ENCODE peak calls at places on chromosome 11, in five cellular contexts. Y, M, F, O and K are unnamed samples.

GRCh38 chr11:2792376-2793250 is 92.8 kb upstream of the KCNQ1OT1 start:
- DNase-seq in Y (no peak), M (peak; percentile 31), F (no peak), O (no peak), K (no peak)

GRCh38 chr11:120344302-120345004 is 8.2 kb downstream of the ARHGEF12 start:
- DNase-seq in Y (no peak), M (no peak), F (peak; percentile 58), O (no peak), K (peak; percentile 64)

GRCh38 chr11:34825670-34826383 is 90.4 kb downstream of the APIP start:
- DNase-seq in Y (no peak), M (no peak), F (no peak), O (no peak), K (no peak)

GRCh38 chr11:83252941-83253340 is 33.2 kb downstream of the CCDC90B start:
- DNase-seq in Y (no peak), M (no peak), F (no peak), O (no peak), K (no peak)

GRCh38 chr11:70303070-70303469 is 32.6 kb downstream of the PPFIA1 start:
- DNase-seq in Y (no peak), M (no peak), F (peak; percentile 87), O (no peak), K (no peak)

GRCh38 chr11:34926101-34926830 is 9.8 kb downstream of the PDHX start:
- DNase-seq in Y (peak; percentile 34), M (no peak), F (peak; percentile 65), O (peak; percentile 54), K (peak; percentile 76)

GRCh38 chr11:131917634-131918384 is 547.4 kb downstream of the NTM start:
- DNase-seq in Y (no peak), M (no peak), F (no peak), O (no peak), K (no peak)

GRCh38 chr11:62805991-62806441 is 776 bp upstream of the NXF1 start:
- DNase-seq in Y (peak; percentile 37), M (no peak), F (no peak), O (no peak), K (peak; percentile 17)

GRCh38 chr11:115317428-115318185 is 186.6 kb downstream of the CADM1 start:
- DNase-seq in Y (no peak), M (no peak), F (no peak), O (no peak), K (no peak)

GRCh38 chr11:45264839-45265515 is 21.2 kb downstream of the SYT13 start:
- DNase-seq in Y (no peak), M (no peak), F (peak; percentile 92), O (no peak), K (peak; percentile 89)

GRCh38 chr11:126797801-126798200 is 202.8 kb downstream of the KIRREL3 start:
- DNase-seq in Y (no peak), M (no peak), F (no peak), O (no peak), K (no peak)

GRCh38 chr11:3130269-3131071 is 34.6 kb downstream of the OSBPL5 start:
- DNase-seq in Y (no peak), M (no peak), F (no peak), O (no peak), K (no peak)

GRCh38 chr11:33701831-33702230 is 1.2 kb upstream of the C11orf91 start:
- DNase-seq in Y (no peak), M (no peak), F (peak; percentile 92), O (no peak), K (peak; percentile 82)

GRCh38 chr11:61771195-61771894 is 18.9 kb downstream of the MYRF start:
- DNase-seq in Y (no peak), M (no peak), F (no peak), O (no peak), K (no peak)

GRCh38 chr11:56659755-56660154 is 3.7 kb upstream of the OR5AR1 start:
- DNase-seq in Y (no peak), M (no peak), F (no peak), O (no peak), K (no peak)

GRCh38 chr11:41795004-41795403 is 335.6 kb upstream of the LRRC4C start:
- DNase-seq in Y (no peak), M (no peak), F (no peak), O (no peak), K (no peak)

GRCh38 chr11:121670792-121671275 is 218.1 kb upstream of the SORL1-AS1 start:
- DNase-seq in Y (peak; percentile 52), M (no peak), F (no peak), O (no peak), K (peak; percentile 39)

GRCh38 chr11:27485930-27486773 is 13.6 kb upstream of the LGR4 start:
- DNase-seq in Y (peak; percentile 40), M (no peak), F (peak; percentile 67), O (peak; percentile 64), K (peak; percentile 75)

GRCh38 chr11:68003846-68004550 is at the start of gene UNC93B1:
- DNase-seq in Y (peak; percentile 97), M (peak; percentile 75), F (peak; percentile 71), O (peak; percentile 76), K (peak; percentile 77)

GRCh38 chr11:116871248-116871647 is 33.8 kb upstream of the APOA1 start:
- DNase-seq in Y (no peak), M (no peak), F (peak; percentile 95), O (no peak), K (peak; percentile 90)

GRCh38 chr11:81237139-81237538 is 1496.5 kb downstream of the FAM181B start:
- DNase-seq in Y (peak; percentile 5), M (no peak), F (peak; percentile 49), O (peak; percentile 68), K (peak; percentile 50)

GRCh38 chr11:126198648-126199047 is 12.8 kb downstream of the RPUSD4 start:
- DNase-seq in Y (no peak), M (no peak), F (no peak), O (no peak), K (no peak)

GRCh38 chr11:46504817-46505613 is 88.8 kb downstream of the AMBRA1 start:
- DNase-seq in Y (no peak), M (no peak), F (peak; percentile 37), O (no peak), K (peak; percentile 55)

GRCh38 chr11:75341583-75341982 is 9.9 kb downstream of the ARRB1 start:
- DNase-seq in Y (no peak), M (peak; percentile 36), F (no peak), O (no peak), K (no peak)

GRCh38 chr11:75342231-75342918 is 9.1 kb downstream of the ARRB1 start:
- DNase-seq in Y (no peak), M (peak; percentile 46), F (no peak), O (no peak), K (no peak)

GRCh38 chr11:75337195-75337654 is 14.2 kb downstream of the ARRB1 start:
- DNase-seq in Y (no peak), M (no peak), F (peak; percentile 73), O (no peak), K (no peak)

GRCh38 chr11:75338516-75339218 is 12.8 kb downstream of the ARRB1 start:
- DNase-seq in Y (peak; percentile 52), M (peak; percentile 42), F (peak; percentile 62), O (no peak), K (no peak)

DNA sequence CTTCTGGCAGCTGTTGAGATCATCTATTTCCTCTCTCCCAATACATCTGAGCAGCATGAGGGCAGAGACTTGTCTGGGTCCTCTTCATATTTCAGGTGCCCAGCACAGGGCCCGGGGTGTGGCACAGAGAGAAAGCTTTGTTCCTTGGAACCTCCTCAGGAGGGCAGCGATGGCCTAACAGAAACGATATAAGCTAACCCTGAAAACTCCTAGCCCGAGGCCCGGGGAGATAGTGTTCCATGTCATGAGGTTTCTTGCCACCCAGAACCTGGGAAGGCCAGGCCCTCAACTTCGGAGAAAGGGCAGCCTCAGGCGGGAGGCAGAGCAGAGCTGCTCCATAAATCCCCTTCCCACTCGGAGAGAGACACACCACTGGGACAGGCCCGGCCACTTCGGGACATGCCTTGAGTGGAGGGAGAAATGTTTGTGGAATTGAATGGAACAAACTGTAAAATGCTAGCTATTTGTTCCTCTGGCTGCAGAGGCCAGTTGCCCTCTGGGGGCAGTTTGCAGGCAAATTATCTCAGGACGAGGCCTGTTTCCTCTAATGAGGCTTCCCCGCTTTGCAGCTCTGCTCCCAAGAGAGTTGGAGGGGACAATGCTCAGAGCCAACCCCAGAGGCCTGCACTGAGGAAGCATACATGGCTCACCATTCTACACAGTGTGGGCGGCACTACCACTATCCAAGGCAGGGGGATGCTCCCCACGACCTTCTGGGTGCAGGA is 11.6 kb downstream of the ARRB1 start:
- DNase-seq in Y (no peak), M (peak; percentile 46), F (no peak), O (no peak), K (no peak)
- H3K4me3 ChIP-seq in Y (no peak overlapping the region), M (no peak overlapping the region), F (no peak overlapping the region), O (no peak overlapping the region), K (no peak overlapping the region)

GRCh38 chr11:102783016-102783415 is 2.6 kb upstream of the MMP10 start:
- DNase-seq in Y (no peak), M (no peak), F (no peak), O (no peak), K (no peak)

GRCh38 chr11:102776454-102776853 is 4.0 kb downstream of the MMP10 start:
- DNase-seq in Y (no peak), M (no peak), F (no peak), O (no peak), K (no peak)

GRCh38 chr11:102784380-102784779 is 4.0 kb upstream of the MMP10 start:
- DNase-seq in Y (no peak), M (no peak), F (no peak), O (no peak), K (no peak)

GRCh38 chr11:102783720-102784119 is 3.3 kb upstream of the MMP10 start:
- DNase-seq in Y (no peak), M (no peak), F (no peak), O (no peak), K (no peak)

GRCh38 chr11:102780491-102780918 is at the start of gene MMP10:
- DNase-seq in Y (no peak), M (no peak), F (peak; percentile 74), O (peak; percentile 19), K (peak; percentile 72)
- TF ChIP-seq CTCF in Y (peak; percentile 70), M (no peak), F (peak; percentile 70), O (peak; percentile 62), K (peak; percentile 71)

GRCh38 chr11:128299132-128299726 is 288.1 kb downstream of the ETS1 start:
- DNase-seq in Y (no peak), M (no peak), F (peak; percentile 83), O (no peak), K (peak; percentile 58)
- H3K4me3 ChIP-seq in Y (no peak overlapping the region), M (no peak overlapping the region), F (no peak overlapping the region), O (no peak overlapping the region), K (no peak overlapping the region)

GRCh38 chr11:72361321-72361720 is 73.0 kb downstream of the CLPB start:
- DNase-seq in Y (no peak), M (no peak), F (no peak), O (no peak), K (no peak)

GRCh38 chr11:72364754-72365153 is 69.6 kb downstream of the CLPB start:
- DNase-seq in Y (no peak), M (no peak), F (no peak), O (no peak), K (no peak)

GRCh38 chr11:72358461-72359405 is 75.6 kb downstream of the CLPB start:
- DNase-seq in Y (peak; percentile 74), M (no peak), F (no peak), O (no peak), K (no peak)

DNA sequence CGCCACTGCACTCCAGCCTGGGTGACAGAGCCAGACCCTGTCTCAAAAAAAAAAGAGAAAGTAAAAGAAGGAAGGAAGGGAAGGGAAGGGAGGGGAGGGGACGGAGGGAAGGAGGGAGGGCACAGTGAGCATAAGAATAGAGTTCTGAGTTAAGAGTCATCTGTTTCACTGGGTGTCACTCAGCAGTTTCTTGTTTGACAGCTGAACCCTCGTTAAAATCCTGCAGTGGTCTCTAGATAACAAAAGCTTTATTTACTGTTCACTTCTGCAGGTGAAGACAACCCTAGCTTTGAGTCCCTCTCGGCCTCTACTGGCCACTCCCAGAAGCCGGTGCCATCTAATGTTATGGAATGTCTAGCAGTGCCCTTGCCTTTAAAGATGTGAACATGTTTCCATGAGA is 71.2 kb downstream of the CLPB start:
- DNase-seq in Y (no peak), M (no peak), F (no peak), O (no peak), K (no peak)
- TF ChIP-seq CTCF in Y (no peak), M (no peak), F (no peak), O (no peak), K (no peak)